ENCODE peak calls at places on chromosome X, in five cellular contexts. O, Y, L, M and D are unnamed samples.

GRCh38 chrX:120457766-120458180 is 11.3 kb downstream of the LAMP2 start:
- DNase-seq in O (no peak), Y (peak; percentile 84), L (peak; percentile 91), M (no peak), D (no peak)

GRCh38 chrX:153744210-153745066 is 19.6 kb upstream of the PLXNB3 start:
- DNase-seq in O (peak; percentile 76), Y (no peak), L (no peak), M (no peak), D (no peak)

GRCh38 chrX:110402855-110403230 is 44.2 kb downstream of the RTL9 start:
- DNase-seq in O (no peak), Y (no peak), L (peak; percentile 73), M (no peak), D (no peak)

GRCh38 chrX:129791336-129791735 is 11.6 kb downstream of the SASH3 start:
- DNase-seq in O (no peak), Y (no peak), L (no peak), M (no peak), D (no peak)

GRCh38 chrX:10726647-10727046 is 106.3 kb upstream of the MID1 start:
- DNase-seq in O (no peak), Y (peak; percentile 88), L (no peak), M (no peak), D (peak; percentile 31)

GRCh38 chrX:28697732-28698131 is 110.5 kb downstream of the IL1RAPL1 start:
- DNase-seq in O (no peak), Y (no peak), L (no peak), M (no peak), D (no peak)

GRCh38 chrX:103585421-103586313 is at the start of gene TCEAL4:
- DNase-seq in O (peak; percentile 83), Y (no peak), L (peak; percentile 17), M (peak; percentile 45), D (no peak)

GRCh38 chrX:10401239-10401638 is 219.1 kb downstream of the MID1 start:
- DNase-seq in O (no peak), Y (no peak), L (peak; percentile 26), M (no peak), D (no peak)

GRCh38 chrX:47148946-47149345 is 3.9 kb downstream of the RBM10 start:
- DNase-seq in O (no peak), Y (no peak), L (peak; percentile 44), M (no peak), D (no peak)

GRCh38 chrX:10021461-10022272 is 54.5 kb downstream of the CLDN34 start:
- DNase-seq in O (no peak), Y (no peak), L (no peak), M (no peak), D (no peak)

GRCh38 chrX:69323786-69324720 is 158.8 kb upstream of the PJA1 start:
- DNase-seq in O (no peak), Y (no peak), L (no peak), M (no peak), D (no peak)

GRCh38 chrX:96430756-96431455 is 253.7 kb upstream of the DIAPH2 start:
- DNase-seq in O (no peak), Y (no peak), L (no peak), M (no peak), D (no peak)

GRCh38 chrX:8237718-8238117 is 66.7 kb upstream of the VCX2 start:
- DNase-seq in O (no peak), Y (no peak), L (no peak), M (no peak), D (no peak)

GRCh38 chrX:103685396-103685795 is 1.1 kb downstream of the MORF4L2 start:
- DNase-seq in O (no peak), Y (peak; percentile 13), L (no peak), M (no peak), D (no peak)

GRCh38 chrX:27918799-27919198 is 62.5 kb downstream of the DCAF8L1 start:
- DNase-seq in O (no peak), Y (peak; percentile 28), L (peak; percentile 42), M (no peak), D (no peak)

GRCh38 chrX:105618393-105619101 is 203.8 kb upstream of the NRK start:
- DNase-seq in O (no peak), Y (no peak), L (peak; percentile 51), M (no peak), D (no peak)

GRCh38 chrX:46180258-46180687 is 364.9 kb downstream of the ZNF674 start:
- DNase-seq in O (no peak), Y (peak; percentile 95), L (peak; percentile 50), M (no peak), D (peak; percentile 79)

GRCh38 chrX:45400380-45400779 is 199.7 kb upstream of the DIPK2B start:
- DNase-seq in O (no peak), Y (peak; percentile 73), L (no peak), M (no peak), D (no peak)

GRCh38 chrX:109863811-109864210 is 130.8 kb upstream of the ACSL4 start:
- DNase-seq in O (no peak), Y (no peak), L (no peak), M (no peak), D (no peak)

GRCh38 chrX:23838953-23839352 is 56.0 kb downstream of the SAT1 start:
- DNase-seq in O (no peak), Y (no peak), L (no peak), M (no peak), D (no peak)

GRCh38 chrX:35406386-35406785 is 391.8 kb upstream of the MAGEB16 start:
- DNase-seq in O (no peak), Y (no peak), L (peak; percentile 54), M (no peak), D (no peak)

GRCh38 chrX:68826113-68826980 is 2.5 kb upstream of the EFNB1 start:
- DNase-seq in O (peak; percentile 15), Y (no peak), L (peak; percentile 52), M (no peak), D (no peak)

GRCh38 chrX:154020500-154021115 is 906 bp upstream of the IRAK1 start:
- DNase-seq in O (no peak), Y (no peak), L (no peak), M (no peak), D (no peak)

GRCh38 chrX:100710816-100711215 is 21.1 kb downstream of the SYTL4 start:
- DNase-seq in O (no peak), Y (no peak), L (no peak), M (no peak), D (no peak)

GRCh38 chrX:22164770-22165388 is 107.8 kb upstream of the CBLL2 start:
- DNase-seq in O (no peak), Y (peak; percentile 21), L (peak; percentile 48), M (no peak), D (no peak)

GRCh38 chrX:29043751-29044150 is 456.5 kb downstream of the IL1RAPL1 start:
- DNase-seq in O (no peak), Y (no peak), L (no peak), M (no peak), D (no peak)

GRCh38 chrX:19893722-19894121 is 6.3 kb upstream of the SH3KBP1 start:
- DNase-seq in O (no peak), Y (peak; percentile 61), L (peak; percentile 67), M (no peak), D (no peak)

GRCh38 chrX:153333821-153334653 is at the start of gene ZNF275:
- DNase-seq in O (peak; percentile 72), Y (peak; percentile 68), L (peak; percentile 74), M (peak; percentile 86), D (peak; percentile 35)

GRCh38 chrX:141278306-141278705 is 36.0 kb upstream of the SPANXC start:
- DNase-seq in O (peak; percentile 30), Y (peak; percentile 7), L (peak; percentile 24), M (no peak), D (no peak)

GRCh38 chrX:70201732-70202131 is 24.4 kb downstream of the DGAT2L6 start:
- DNase-seq in O (no peak), Y (no peak), L (no peak), M (no peak), D (no peak)

DNA sequence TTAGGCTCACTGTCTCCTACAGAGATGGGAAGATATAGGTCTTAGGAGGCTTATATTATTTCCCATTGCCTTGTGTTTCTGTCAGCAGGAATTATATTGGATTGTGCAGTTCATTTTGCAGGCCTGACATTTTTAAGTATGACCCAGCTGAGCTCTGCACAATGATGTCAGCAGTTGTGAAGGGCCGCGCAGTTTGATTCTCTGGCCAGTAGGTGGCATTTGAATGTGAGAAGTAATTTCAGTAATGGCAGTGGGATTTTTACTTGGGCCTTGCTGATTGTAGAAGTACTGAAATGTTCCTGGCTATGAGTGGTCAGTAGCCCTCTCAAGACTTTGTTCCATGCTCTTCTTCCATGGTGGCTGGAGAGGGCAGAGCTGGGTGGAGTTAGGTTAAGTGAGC is 247.2 kb upstream of the MTMR8 start:
- DNase-seq in O (no peak), Y (no peak), L (peak; percentile 0), M (no peak), D (no peak)
- TF ChIP-seq CTCF in O (peak; percentile 63), Y (peak; percentile 13), L (no peak), M (peak; percentile 46), D (no peak)

DNA sequence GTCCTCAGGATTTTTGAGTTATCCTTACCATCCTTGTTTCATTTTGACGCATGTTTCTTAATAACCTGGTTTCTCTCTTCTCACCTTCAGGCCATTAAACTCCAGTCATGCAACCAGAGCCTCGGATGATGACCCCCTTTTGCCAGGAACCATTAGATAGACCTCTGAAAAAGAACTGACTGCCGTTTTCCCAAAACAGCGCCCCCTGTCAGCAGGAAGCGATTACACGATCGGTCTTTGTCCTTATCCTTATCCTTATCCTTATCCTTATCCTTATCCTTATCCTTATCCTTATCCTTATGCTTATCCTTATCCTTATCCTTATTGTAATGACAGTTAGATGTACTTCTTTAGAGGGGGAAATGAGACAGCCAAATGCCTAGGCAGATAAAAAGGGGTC is 148.4 kb upstream of the ITM2A start:
- DNase-seq in O (no peak), Y (no peak), L (no peak), M (no peak), D (no peak)
- TF ChIP-seq CTCF in O (peak; percentile 51), Y (no peak), L (no peak), M (no peak), D (no peak)

DNA sequence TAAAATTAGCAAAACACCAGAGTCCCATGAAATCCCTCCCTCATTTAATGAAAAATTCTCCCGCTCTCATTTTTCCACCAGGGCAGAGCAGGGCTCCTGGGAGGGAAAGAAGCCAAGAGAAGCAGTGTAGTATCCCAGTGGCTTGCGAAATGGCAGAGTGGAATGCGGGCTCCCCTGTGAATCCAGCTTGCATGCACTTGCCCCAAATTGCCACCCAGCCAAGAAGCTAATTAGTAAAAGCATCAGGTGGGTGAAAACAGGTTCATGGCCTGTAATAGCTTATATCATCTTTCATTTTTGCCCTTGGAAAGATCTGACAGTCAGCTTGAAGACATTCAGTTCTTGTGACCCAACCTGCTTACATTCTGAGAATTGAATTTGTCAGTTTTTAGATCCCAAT is 10.1 kb downstream of the AMOT start:
- DNase-seq in O (no peak), Y (no peak), L (peak; percentile 44), M (no peak), D (no peak)
- TF ChIP-seq CTCF in O (no peak), Y (no peak), L (no peak), M (no peak), D (no peak)

GRCh38 chrX:123728554-123728953 is 4.3 kb downstream of the THOC2 start:
- DNase-seq in O (no peak), Y (no peak), L (no peak), M (no peak), D (no peak)

GRCh38 chrX:123731258-123731986 is 1.4 kb downstream of the THOC2 start:
- DNase-seq in O (no peak), Y (peak; percentile 25), L (peak; percentile 23), M (no peak), D (no peak)

GRCh38 chrX:123731987-123732678 is 719 bp downstream of the THOC2 start:
- DNase-seq in O (no peak), Y (peak; percentile 24), L (peak; percentile 15), M (peak; percentile 48), D (no peak)

GRCh38 chrX:123736333-123736921 is 3.6 kb upstream of the THOC2 start:
- DNase-seq in O (no peak), Y (peak; percentile 19), L (peak; percentile 12), M (no peak), D (no peak)

GRCh38 chrX:123732679-123733363 is at the start of gene THOC2:
- DNase-seq in O (peak; percentile 71), Y (peak; percentile 82), L (peak; percentile 82), M (peak; percentile 66), D (peak; percentile 57)
- TF ChIP-seq CTCF in O (peak; percentile 23), Y (peak; percentile 31), L (peak; percentile 40), M (no peak), D (peak; percentile 30)